ENCODE peak calls at places on chromosomes 1 and 21, in six cellular contexts. S is mesendoderm; J is Right ventricle myocardium superior; I is activated CD4-positive, alpha-beta T cell treated with anti-CD3 and anti-CD28 coated beads, Interleukin-2, amount 10 ng/mL, durations not matched to agents 7 days and 5 days; F is esophagus muscularis mucosa; G is NCI-H774. N is an unnamed sample.

GRCh38 chr1:19087737-19088594 is 122.1 kb downstream of the UBR4 start:
- DNase-seq in I (no peak), J (no peak), F (no peak), S (no peak), G (no peak), N (no peak)

GRCh38 chr1:45953934-45954333 is 150.5 kb downstream of the MAST2 start:
- DNase-seq in S (peak), G (no peak), J (no peak), F (no peak), I (no peak), N (no peak)

GRCh38 chr1:69824932-69825331 is 257.2 kb downstream of the LRRC7 start:
- DNase-seq in I (no peak), J (peak), G (no peak), S (no peak), F (no peak), N (no peak)

GRCh38 chr1:234079896-234080295 is 175.4 kb downstream of the SLC35F3 start:
- DNase-seq in F (peak), S (peak), J (no peak), G (no peak), I (no peak), N (no peak)

GRCh38 chr1:185598326-185598725 is 135.9 kb upstream of the HMCN1 start:
- DNase-seq in G (no peak), I (no peak), J (no peak), S (no peak), F (no peak), N (no peak)

GRCh38 chr1:59666106-59666505 is 148.6 kb upstream of the HOOK1 start:
- DNase-seq in I (no peak), J (no peak), F (no peak), G (no peak), S (no peak), N (no peak)

GRCh38 chr21:43640437-43640836 is 18.9 kb downstream of the HSF2BP start:
- DNase-seq in S (no peak), G (no peak), I (no peak), J (no peak), F (no peak), N (no peak)

GRCh38 chr1:186682721-186683120 is 2.5 kb upstream of the PTGS2 start:
- DNase-seq in I (no peak), J (no peak), G (no peak), S (no peak), F (no peak), N (no peak)

GRCh38 chr1:175889848-175890247 is 146.5 kb upstream of the TNR start:
- DNase-seq in S (no peak), I (no peak), G (no peak), J (no peak), F (no peak), N (no peak)

GRCh38 chr1:174990382-174990999 is 9.3 kb upstream of the CACYBP start:
- DNase-seq in I (no peak), S (no peak), G (peak), F (no peak), J (no peak), N (no peak)

GRCh38 chr1:75615664-75616435 is 4.9 kb upstream of the SLC44A5 start:
- DNase-seq in F (no peak), G (peak), I (peak), J (peak), S (peak), N (peak)

GRCh38 chr1:58395355-58395754 is 151.2 kb downstream of the OMA1 start:
- DNase-seq in S (peak), G (no peak), I (no peak), F (no peak), J (no peak), N (no peak)

GRCh38 chr1:63946866-63947491 is 173.2 kb downstream of the ROR1 start:
- DNase-seq in J (peak), S (peak), F (no peak), I (no peak), G (no peak), N (no peak)

GRCh38 chr1:183019860-183020259 is 3.4 kb upstream of the LAMC1 start:
- DNase-seq in F (no peak), G (peak), S (peak), I (no peak), J (no peak), N (no peak)

GRCh38 chr1:167819849-167820683 is 93.9 kb downstream of the ADCY10 start:
- DNase-seq in J (peak), I (peak), G (peak), S (peak), F (no peak), N (peak)

GRCh38 chr1:244352156-244352830 is 99.4 kb downstream of the ADSS2 start:
- DNase-seq in J (no peak), G (no peak), F (peak), I (no peak), S (no peak), N (no peak)

GRCh38 chr21:19523731-19524130 is 1120.1 kb upstream of the TMPRSS15 start:
- DNase-seq in G (no peak), I (no peak), J (no peak), F (no peak), S (no peak), N (no peak)

GRCh38 chr1:173122958-173123852 is 72.5 kb upstream of the TNFSF18 start:
- DNase-seq in G (no peak), J (peak), F (peak), I (no peak), S (peak), N (peak)

GRCh38 chr1:160575112-160575664 is 4.1 kb downstream of the CD84 start:
- DNase-seq in S (no peak), I (no peak), G (no peak), F (no peak), J (no peak), N (no peak)

GRCh38 chr1:53371121-53371666 is 43.3 kb upstream of the LRP8 start:
- DNase-seq in G (no peak), I (no peak), F (peak), S (peak), J (no peak), N (peak)

GRCh38 chr1:219463629-219464028 is 149.3 kb downstream of the ZC3H11B start:
- DNase-seq in I (no peak), G (no peak), J (no peak), F (no peak), S (no peak), N (no peak)

GRCh38 chr1:35559317-35559944 is 1.8 kb downstream of the NCDN start:
- DNase-seq in J (no peak), G (no peak), S (no peak), F (no peak), I (no peak), N (no peak)

GRCh38 chr1:219088778-219089557 is 84.7 kb upstream of the LYPLAL1 start:
- DNase-seq in G (no peak), J (peak), S (peak), I (no peak), F (no peak), N (peak)